ENCODE peak calls at places on chromosomes 7 and 10, in seven cellular contexts. T is left lung; M is RWPE1; J is midbrain; V is activated naive CD8-positive, alpha-beta T cell treated with anti-CD3 and anti-CD28 coated beads for 36 hours; X is astrocyte of the hippocampus; G is CD8-positive, alpha-beta memory T cell. B is an unnamed sample.

GRCh38 chr10:114404171-114405010 is at the start of gene AFAP1L2:
- DNase-seq in T (no peak), M (peak), J (no peak), V (peak), X (peak), G (no peak), B (no peak)

GRCh38 chr7:69412331-69413146 is 185.7 kb upstream of the AUTS2 start:
- DNase-seq in T (no peak), M (no peak), J (peak), V (peak), X (peak), G (no peak), B (peak)

GRCh38 chr10:19922236-19922963 is 106.2 kb downstream of the PLXDC2 start:
- DNase-seq in T (no peak), M (peak), J (no peak), V (no peak), X (peak), G (no peak), B (no peak)

GRCh38 chr7:102036958-102037357 is 219.5 kb downstream of the CUX1 start:
- DNase-seq in T (peak), M (no peak), J (no peak), V (no peak), X (no peak), G (no peak), B (no peak)

GRCh38 chr7:27031289-27032172 is 64.3 kb downstream of the HOXA1 start:
- DNase-seq in T (no peak), M (peak), J (no peak), V (no peak), X (no peak), G (no peak), B (no peak)

GRCh38 chr10:29862926-29863614 is 196.3 kb downstream of the JCAD start:
- DNase-seq in T (no peak), M (peak), J (no peak), V (no peak), X (peak), G (no peak), B (no peak)

GRCh38 chr7:75531359-75531821 is 39.3 kb downstream of the SPDYE5 start:
- DNase-seq in T (no peak), M (peak), J (no peak), V (no peak), X (peak), G (no peak), B (no peak)

GRCh38 chr10:84333864-84334451 is 5.6 kb downstream of the CCSER2 start:
- DNase-seq in T (no peak), M (peak), J (no peak), V (peak), X (peak), G (peak), B (peak)

GRCh38 chr7:25515876-25516275 is 287.6 kb upstream of the NPVF start:
- DNase-seq in T (no peak), M (peak), J (no peak), V (no peak), X (peak), G (no peak), B (no peak)

GRCh38 chr10:34343764-34344163 is 471.3 kb downstream of the PARD3 start:
- DNase-seq in T (no peak), M (no peak), J (no peak), V (no peak), X (no peak), G (no peak), B (no peak)

GRCh38 chr10:89164920-89165319 is 42.2 kb downstream of the CH25H start:
- DNase-seq in T (no peak), M (no peak), J (no peak), V (no peak), X (no peak), G (no peak), B (no peak)

GRCh38 chr7:118185163-118185860 is 1.3 kb downstream of the LSM8 start:
- DNase-seq in T (no peak), M (no peak), J (no peak), V (no peak), X (peak), G (no peak), B (no peak)

GRCh38 chr7:139588632-139589031 is 65.1 kb downstream of the CLEC2L start:
- DNase-seq in T (no peak), M (no peak), J (no peak), V (no peak), X (no peak), G (no peak), B (no peak)

GRCh38 chr7:72183835-72184234 is 228.3 kb downstream of the CALN1 start:
- DNase-seq in T (no peak), M (no peak), J (no peak), V (no peak), X (no peak), G (no peak), B (no peak)

GRCh38 chr10:88194041-88194887 is 330.8 kb downstream of the PTEN start:
- DNase-seq in T (no peak), M (peak), J (no peak), V (peak), X (no peak), G (peak), B (no peak)

GRCh38 chr10:485776-486572 is 203.5 kb downstream of the DIP2C start:
- DNase-seq in T (no peak), M (no peak), J (no peak), V (no peak), X (no peak), G (no peak), B (no peak)

GRCh38 chr7:7687800-7688199 is 30.6 kb downstream of the RPA3 start:
- DNase-seq in T (no peak), M (no peak), J (no peak), V (no peak), X (no peak), G (no peak), B (no peak)

GRCh38 chr7:136947347-136947746 is 78.9 kb downstream of the CHRM2 start:
- DNase-seq in T (no peak), M (no peak), J (no peak), V (no peak), X (peak), G (no peak), B (no peak)